ENCODE peak calls at places on chromosomes 11 and 22, in nine cellular contexts. W is ovary, P is spleen, T is HCT116, B is kidney epithelial cell, O is astrocyte of the spinal cord, Z is breast epithelium, M is thoracic aorta, Q is adrenal gland. K is an unnamed sample.

GRCh38 chr11:70545626-70545945 is 147.3 kb downstream of the CTTN start:
- DNase-seq in O (no peak), W (no peak), B (no peak), T (no peak), Z (no peak), P (peak; percentile 49), M (no peak), Q (no peak), K (no peak)

GRCh38 chr11:65477271-65478029 is 21.4 kb upstream of the MALAT1 start:
- DNase-seq in M (peak; percentile 83), Z (peak; percentile 98), T (no peak), Q (peak; percentile 98), O (peak; percentile 96), W (peak; percentile 98), B (no peak), P (peak; percentile 99), K (peak; percentile 93)

GRCh38 chr11:41982975-41983374 is 523.5 kb upstream of the LRRC4C start:
- DNase-seq in Z (no peak), P (no peak), O (peak; percentile 10), Q (no peak), W (no peak), M (no peak), B (no peak), T (no peak), K (no peak)

GRCh38 chr22:39690901-39691620 is 120.5 kb downstream of the CACNA1I start:
- DNase-seq in Q (peak; percentile 41), M (no peak), Z (no peak), W (peak; percentile 47), B (no peak), O (no peak), T (no peak), P (no peak), K (no peak)

GRCh38 chr11:45646275-45646970 is 19.0 kb downstream of the CHST1 start:
- DNase-seq in O (peak; percentile 29), T (peak; percentile 28), Z (no peak), M (no peak), B (no peak), P (peak; percentile 32), W (no peak), Q (no peak), K (peak; percentile 36)

GRCh38 chr11:3920148-3920852 is 64.8 kb downstream of the STIM1 start:
- DNase-seq in O (peak; percentile 64), P (no peak), Q (no peak), M (no peak), B (no peak), T (peak; percentile 44), W (no peak), Z (no peak), K (peak; percentile 87)

GRCh38 chr22:31776231-31776630 is 22.4 kb downstream of the DEPDC5 start:
- DNase-seq in B (no peak), M (no peak), O (no peak), P (no peak), Z (no peak), W (no peak), Q (peak; percentile 55), T (no peak), K (no peak)

GRCh38 chr11:69409812-69410645 is 71.4 kb upstream of the LINC01488 start:
- DNase-seq in Z (no peak), P (peak; percentile 28), B (no peak), O (no peak), T (no peak), M (no peak), W (no peak), Q (no peak), K (no peak)

GRCh38 chr11:8083088-8083395 is 2.0 kb downstream of the TUB start:
- DNase-seq in B (no peak), Q (no peak), M (no peak), O (no peak), Z (no peak), W (no peak), P (peak; percentile 61), T (no peak), K (no peak)
- H3K4me3 ChIP-seq in B (no peak overlapping the region), Q (no peak overlapping the region), M (no peak overlapping the region), O (no peak overlapping the region), Z (peak overlapping the region; percentile 68), W (no peak overlapping the region), P (no peak overlapping the region), T (no peak overlapping the region), K (no peak overlapping the region)

DNA sequence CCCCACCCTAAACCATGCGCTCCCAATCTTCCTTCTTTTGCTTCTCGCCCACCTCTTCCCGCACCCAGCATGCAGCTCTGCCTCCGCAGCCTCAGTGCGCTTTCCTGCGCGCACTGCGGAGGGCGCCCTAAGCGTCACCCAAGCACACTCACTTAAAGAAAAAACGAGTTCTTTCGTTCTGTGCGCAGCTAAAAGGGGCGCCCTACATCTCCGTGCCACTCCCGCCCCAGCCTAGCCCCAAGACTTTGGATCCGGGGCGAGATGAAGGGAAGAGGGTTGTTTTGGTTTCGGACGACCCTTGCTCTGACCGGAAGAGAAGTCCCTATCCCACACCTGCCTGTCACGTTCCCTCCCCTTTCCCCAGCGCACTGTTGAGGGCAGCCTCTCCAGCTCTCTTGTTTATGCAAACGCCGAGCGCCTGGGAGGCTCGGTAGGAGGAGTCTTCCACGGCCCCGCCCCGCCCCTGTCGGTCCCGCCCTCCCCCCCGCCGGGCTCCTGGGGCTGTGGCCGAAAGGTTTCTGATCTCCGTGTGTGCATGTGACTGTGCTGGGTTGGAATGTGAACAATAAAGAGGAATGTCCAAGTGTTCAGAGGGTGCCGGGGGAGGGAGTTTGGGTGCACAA is 5.3 kb downstream of the VSIG2 start:
- DNase-seq in B (no peak), Z (peak; percentile 81), T (peak; percentile 82), O (peak; percentile 76), P (peak; percentile 93), M (no peak), Q (peak; percentile 69), W (peak; percentile 59), K (peak; percentile 41)
- TF ChIP-seq CTCF in B (peak; percentile 69), Z (peak; percentile 60), T (peak; percentile 55), O (peak; percentile 69), P (peak; percentile 56), M (no peak), Q (peak; percentile 29), W (no peak), K (peak; percentile 39)

GRCh38 chr22:17235861-17236260 is 16.6 kb upstream of the ADA2 start:
- DNase-seq in O (no peak), W (no peak), T (no peak), B (no peak), P (peak; percentile 8), Q (no peak), Z (no peak), M (no peak), K (no peak)

GRCh38 chr22:17232406-17232805 is 13.2 kb upstream of the ADA2 start:
- DNase-seq in P (no peak), Q (no peak), O (no peak), Z (no peak), T (no peak), B (no peak), W (no peak), M (no peak), K (no peak)

GRCh38 chr22:17234144-17234623 is 14.9 kb upstream of the ADA2 start:
- DNase-seq in T (peak; percentile 34), Q (no peak), Z (no peak), M (no peak), B (no peak), P (peak; percentile 53), O (no peak), W (no peak), K (peak; percentile 27)

GRCh38 chr22:17235149-17235655 is 16.0 kb upstream of the ADA2 start:
- DNase-seq in T (no peak), Z (no peak), W (no peak), P (peak; percentile 20), Q (no peak), O (no peak), B (no peak), M (no peak), K (no peak)

DNA sequence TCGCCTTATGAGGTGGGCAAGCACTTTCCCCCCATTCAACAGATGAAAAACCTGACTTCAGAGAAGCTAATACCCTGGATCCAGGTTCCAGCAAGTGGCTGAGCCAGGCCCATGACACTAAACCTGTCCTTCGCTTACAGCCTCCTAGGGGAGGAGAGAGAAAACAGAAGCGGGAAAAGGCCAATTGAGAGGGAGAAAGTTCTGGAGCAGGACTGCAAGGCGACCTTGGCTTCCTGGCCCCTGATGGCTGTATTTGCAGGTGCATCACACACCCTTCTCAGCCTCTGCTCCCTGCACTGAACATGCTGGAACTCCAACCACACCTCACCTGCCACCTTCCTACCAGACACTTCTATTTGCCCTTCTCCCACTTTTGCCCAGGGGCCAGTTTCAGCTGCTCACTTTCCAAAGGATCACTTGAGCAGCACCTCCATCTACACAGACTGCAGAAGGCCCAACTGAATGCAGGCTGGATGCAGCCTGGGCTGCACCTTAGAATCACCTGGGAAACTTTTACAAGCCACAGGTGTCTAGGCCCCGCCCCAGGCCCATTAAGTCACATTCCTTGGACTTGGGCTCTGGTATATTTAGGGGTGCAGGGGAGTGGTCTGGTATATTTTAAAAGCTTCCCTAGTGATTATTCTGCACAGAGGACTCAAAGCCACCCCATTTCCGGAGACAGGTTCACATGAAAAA is 14.3 kb upstream of the ADA2 start:
- DNase-seq in M (no peak), T (no peak), P (peak; percentile 46), B (no peak), W (no peak), Z (no peak), O (no peak), Q (no peak), K (no peak)
- H3K4me3 ChIP-seq in M (no peak overlapping the region), T (no peak overlapping the region), P (no peak overlapping the region), B (no peak overlapping the region), W (no peak overlapping the region), Z (no peak overlapping the region), O (no peak overlapping the region), Q (no peak overlapping the region), K (no peak overlapping the region)

GRCh38 chr11:97993565-97993964 is 1027.2 kb upstream of the CNTN5 start:
- DNase-seq in T (no peak), B (no peak), Q (no peak), M (no peak), P (no peak), Z (no peak), O (no peak), W (no peak), K (no peak)

GRCh38 chr11:97989121-97989520 is 1031.6 kb upstream of the CNTN5 start:
- DNase-seq in W (no peak), M (no peak), P (no peak), B (no peak), Z (no peak), T (no peak), O (no peak), Q (no peak), K (no peak)

GRCh38 chr11:97995874-97996273 is 1024.9 kb upstream of the CNTN5 start:
- DNase-seq in B (no peak), W (no peak), T (no peak), P (no peak), O (no peak), Z (no peak), M (no peak), Q (no peak), K (no peak)

DNA sequence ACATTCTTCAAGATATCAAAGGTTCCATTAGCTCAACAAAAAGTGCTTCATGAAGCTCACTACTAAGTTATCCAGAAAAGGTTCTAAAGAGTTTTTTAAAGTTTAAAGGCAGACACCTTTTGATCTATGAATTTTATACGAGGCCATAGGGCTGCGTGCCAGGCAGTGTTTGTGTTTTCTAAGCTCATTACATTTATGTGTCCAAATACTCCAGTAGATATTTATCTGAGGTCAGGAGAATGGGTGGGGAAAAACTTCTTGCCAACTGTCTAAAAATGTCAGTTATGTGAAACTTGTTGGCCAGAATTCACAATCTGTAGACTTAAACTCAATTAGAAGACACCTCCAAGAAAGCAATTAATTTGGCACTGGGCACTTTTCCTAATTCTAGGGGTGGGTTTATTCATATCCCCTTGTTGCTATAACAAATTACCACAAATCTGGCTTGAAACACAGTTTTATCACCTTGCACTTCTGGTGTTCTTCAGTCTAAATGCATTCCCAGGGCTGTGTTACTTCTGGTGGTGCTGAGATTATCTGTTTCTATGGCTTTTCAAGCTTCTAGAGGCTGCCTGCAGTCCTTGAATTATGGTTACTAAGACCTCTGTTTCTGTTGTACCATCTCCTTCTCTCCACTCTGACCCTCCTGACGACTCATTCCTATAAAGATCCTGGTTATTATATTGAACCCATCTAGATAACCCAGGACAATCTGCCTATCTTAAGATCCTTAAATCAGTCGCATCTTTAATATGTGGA is 1030.4 kb upstream of the CNTN5 start:
- DNase-seq in Q (no peak), M (no peak), Z (no peak), O (peak; percentile 42), B (no peak), T (no peak), P (no peak), W (no peak), K (no peak)
- TF ChIP-seq CTCF in Q (no peak), M (no peak), Z (no peak), O (no peak), B (no peak), T (no peak), P (no peak), W (no peak), K (no peak)

K was measured in fibroblast of mammary gland.